ENCODE peak calls at places on chromosomes 7 and 10, in five cellular contexts. Z is HepG2, R is K562, F is GM12892, S is H1. E is an unnamed sample.

GRCh38 chr10:88117227-88117626 is 253.8 kb downstream of the PTEN start:
- DNase-seq in R (no peak), S (no peak), Z (no peak), F (no peak), E (no peak)

GRCh38 chr10:43140414-43140813 is 2.2 kb downstream of the CSGALNACT2 start:
- DNase-seq in Z (peak), R (no peak), S (no peak), F (no peak), E (no peak)

GRCh38 chr7:106064836-106065559 is 47.1 kb downstream of the SYPL1 start:
- DNase-seq in F (no peak), R (peak), Z (peak), S (no peak), E (no peak)

GRCh38 chr7:2794836-2795636 is 49.1 kb downstream of the GNA12 start:
- DNase-seq in R (no peak), S (no peak), Z (no peak), F (no peak), E (no peak)

GRCh38 chr10:132369636-132370185 is 27.3 kb upstream of the PWWP2B start:
- DNase-seq in Z (no peak), R (no peak), S (no peak), F (no peak), E (no peak)

GRCh38 chr10:1107679-1108078 is 51.5 kb downstream of the WDR37 start:
- DNase-seq in F (no peak), R (no peak), S (no peak), Z (no peak), E (no peak)

GRCh38 chr7:102119213-102119651 is 167.4 kb upstream of the SH2B2 start:
- DNase-seq in S (no peak), F (no peak), R (no peak), Z (peak), E (no peak)

GRCh38 chr7:2982831-2983230 is 60.8 kb downstream of the CARD11 start:
- DNase-seq in S (no peak), F (no peak), Z (no peak), R (no peak), E (no peak)

GRCh38 chr10:123637326-123637880 is 28.8 kb upstream of the GPR26 start:
- DNase-seq in Z (no peak), S (no peak), F (no peak), R (no peak), E (no peak)

GRCh38 chr7:24700446-24701044 is 56.7 kb downstream of the GSDME start:
- DNase-seq in R (no peak), Z (no peak), S (no peak), F (no peak), E (no peak)

GRCh38 chr7:118152632-118153031 is 31.3 kb upstream of the LSM8 start:
- DNase-seq in S (no peak), Z (no peak), R (no peak), F (no peak), E (no peak)

GRCh38 chr10:73590881-73591577 is at the start of gene USP54:
- DNase-seq in F (no peak), Z (peak), R (peak), S (peak), E (no peak)

GRCh38 chr7:155309021-155309338 is 11.3 kb downstream of the INSIG1 start:
- DNase-seq in Z (no peak), R (no peak), S (no peak), F (no peak), E (no peak)

GRCh38 chr7:155303897-155304296 is 6.2 kb downstream of the INSIG1 start:
- DNase-seq in S (no peak), Z (no peak), R (no peak), F (no peak), E (no peak)

GRCh38 chr7:155305251-155305904 is 7.7 kb downstream of the INSIG1 start:
- DNase-seq in R (no peak), Z (no peak), S (no peak), F (no peak), E (no peak)

GRCh38 chr7:155308330-155309020 is 10.8 kb downstream of the INSIG1 start:
- DNase-seq in S (no peak), F (no peak), R (no peak), Z (no peak), E (no peak)

GRCh38 chr7:155306677-155307470 is 9.2 kb downstream of the INSIG1 start:
- DNase-seq in R (no peak), S (no peak), Z (no peak), F (no peak), E (no peak)
- TF ChIP-seq TAF1 in R (no peak), S (no peak), Z (no peak), F (no peak), E (no peak)

DNA sequence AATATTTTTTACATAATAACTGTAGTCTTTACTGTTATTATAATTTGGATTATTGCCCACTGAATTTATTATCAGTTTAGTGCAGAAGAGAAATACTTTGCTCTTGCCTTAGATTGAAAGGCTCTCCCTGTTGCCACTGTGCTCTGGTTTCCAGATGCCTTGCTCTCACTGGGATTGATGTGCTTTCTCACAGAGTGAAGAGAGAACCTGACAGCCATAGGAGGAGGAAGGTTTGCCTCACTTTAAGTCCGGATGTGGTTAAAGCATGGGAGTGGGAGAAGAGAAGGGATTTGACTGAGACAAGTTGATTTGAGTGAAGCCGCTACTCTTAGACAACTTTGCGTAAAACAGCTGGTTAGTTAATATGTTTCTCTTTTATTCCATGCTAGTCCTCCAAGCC is 68.2 kb upstream of the RPA3 start:
- DNase-seq in Z (no peak), F (no peak), R (no peak), S (no peak), E (no peak)
- TF ChIP-seq POLR2AphosphoS5 in Z (no peak), F (no peak), R (no peak), S (no peak), E (no peak)

DNA sequence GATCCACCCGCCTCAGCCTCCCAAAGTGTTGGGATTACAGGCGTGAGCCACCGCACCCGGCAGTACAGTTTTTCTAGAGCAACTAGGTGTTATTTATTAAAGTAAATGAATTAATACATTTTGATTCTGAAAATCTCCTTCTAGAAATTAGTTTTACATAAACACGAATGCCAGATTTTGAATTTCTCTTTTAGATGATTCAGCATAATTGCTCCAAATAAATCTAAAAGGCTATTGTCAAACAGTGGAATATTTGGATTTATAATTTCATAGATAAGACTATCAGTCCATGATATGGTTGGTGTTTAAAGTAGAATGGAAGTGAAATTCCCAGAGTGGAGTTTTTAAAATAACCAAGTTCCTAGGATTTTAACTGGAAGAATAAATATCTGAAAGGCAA is 1.5 kb upstream of the PHF14 start:
- DNase-seq in F (no peak), R (no peak), S (no peak), Z (no peak), E (no peak)
- TF ChIP-seq TAF1 in F (no peak), R (no peak), S (no peak), Z (no peak), E (no peak)

GRCh38 chr10:93463723-93464511 is 18.2 kb downstream of the MYOF start:
- DNase-seq in Z (no peak), R (no peak), S (no peak), F (no peak), E (no peak)

GRCh38 chr10:93464826-93465388 is 17.2 kb downstream of the MYOF start:
- DNase-seq in F (no peak), R (no peak), S (no peak), Z (no peak), E (no peak)

GRCh38 chr10:93468532-93469213 is 13.5 kb downstream of the MYOF start:
- DNase-seq in R (no peak), F (no peak), S (no peak), Z (peak), E (no peak)

GRCh38 chr10:93462881-93463280 is 19.3 kb downstream of the MYOF start:
- DNase-seq in R (no peak), Z (no peak), F (no peak), S (no peak), E (no peak)

GRCh38 chr10:93465806-93466675 is 16.1 kb downstream of the MYOF start:
- DNase-seq in S (no peak), Z (peak), F (no peak), R (peak), E (no peak)
- TF ChIP-seq POLR2AphosphoS5 in S (no peak), Z (no peak), F (no peak), R (no peak), E (no peak)

GRCh38 chr10:48607356-48608278 is 2.7 kb upstream of the ARHGAP22 start:
- DNase-seq in R (no peak), S (no peak), F (no peak), Z (no peak), E (no peak)

GRCh38 chr10:48605264-48605615 is 367 bp upstream of the ARHGAP22 start:
- DNase-seq in R (no peak), F (no peak), S (no peak), Z (no peak), E (no peak)

GRCh38 chr10:48605786-48606529 is 1.1 kb upstream of the ARHGAP22 start:
- DNase-seq in Z (no peak), R (no peak), S (no peak), F (no peak), E (no peak)

GRCh38 chr10:48608279-48608681 is 3.4 kb upstream of the ARHGAP22 start:
- DNase-seq in F (peak), S (peak), Z (peak), R (peak), E (peak)

DNA sequence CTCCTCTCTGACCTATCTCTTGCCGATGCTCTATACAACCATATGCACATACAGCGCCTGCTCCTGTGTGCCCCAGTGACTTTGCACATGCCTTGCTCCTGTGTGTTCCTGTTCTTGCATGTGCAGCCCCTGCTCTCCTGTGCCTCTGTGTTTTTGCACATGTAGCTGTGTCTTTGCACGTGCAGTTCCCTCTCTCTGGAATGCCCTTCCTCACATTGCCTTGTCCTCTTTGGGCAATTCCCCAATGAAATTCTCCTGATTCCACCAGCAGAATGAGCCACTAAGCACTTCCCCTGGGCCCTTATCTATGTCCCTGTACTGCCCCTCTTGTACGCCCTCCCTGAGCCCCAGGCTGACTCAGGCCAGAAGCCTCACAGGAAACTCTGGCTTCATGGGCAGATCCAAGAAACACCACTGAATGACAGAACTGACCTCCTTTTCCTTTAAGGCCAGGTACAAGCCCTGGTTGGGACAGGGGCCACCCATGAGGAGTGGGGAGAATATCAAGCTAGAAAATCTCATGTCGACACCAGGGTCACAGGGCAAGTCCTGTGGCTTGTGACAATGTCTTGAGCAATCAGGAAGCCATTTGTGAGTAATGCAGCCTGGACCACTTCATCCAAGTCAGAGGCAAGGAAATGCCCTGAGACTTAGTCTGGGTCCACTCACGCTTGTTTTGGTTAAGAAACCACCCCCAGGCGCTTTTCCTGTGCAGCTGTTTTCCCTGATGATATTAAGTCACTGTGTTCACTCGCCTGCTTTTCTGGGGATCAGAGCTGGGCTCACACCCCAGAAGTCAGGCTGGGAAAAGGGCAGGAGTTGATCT is 1.9 kb upstream of the ARHGAP22 start:
- DNase-seq in R (no peak), S (no peak), F (no peak), Z (no peak), E (no peak)
- TF ChIP-seq TAF1 in R (no peak), S (no peak), F (no peak), Z (no peak), E (no peak)

DNA sequence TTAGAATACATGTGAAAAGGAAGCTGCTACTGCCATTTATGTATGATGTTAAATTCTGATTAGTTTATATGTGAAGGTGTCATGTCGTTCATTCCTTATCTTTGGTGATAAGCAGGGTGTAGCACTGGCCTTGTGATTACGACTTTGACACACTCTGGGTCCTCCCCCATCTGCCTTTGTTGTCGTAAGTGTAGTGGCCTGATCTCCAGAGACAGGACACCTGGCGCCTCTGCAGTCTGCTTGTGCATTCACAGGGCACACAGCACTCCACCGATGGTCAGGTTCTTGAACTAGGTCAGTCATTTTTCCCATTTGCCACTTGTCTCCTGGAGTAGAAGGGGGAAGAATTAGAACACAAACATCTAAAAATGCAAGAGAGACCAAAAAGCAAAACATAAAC is 186.0 kb downstream of the PRKCQ start:
- DNase-seq in S (no peak), R (no peak), F (no peak), Z (no peak), E (no peak)
- TF ChIP-seq POLR2AphosphoS5 in S (no peak), R (no peak), F (no peak), Z (no peak), E (no peak)

DNA sequence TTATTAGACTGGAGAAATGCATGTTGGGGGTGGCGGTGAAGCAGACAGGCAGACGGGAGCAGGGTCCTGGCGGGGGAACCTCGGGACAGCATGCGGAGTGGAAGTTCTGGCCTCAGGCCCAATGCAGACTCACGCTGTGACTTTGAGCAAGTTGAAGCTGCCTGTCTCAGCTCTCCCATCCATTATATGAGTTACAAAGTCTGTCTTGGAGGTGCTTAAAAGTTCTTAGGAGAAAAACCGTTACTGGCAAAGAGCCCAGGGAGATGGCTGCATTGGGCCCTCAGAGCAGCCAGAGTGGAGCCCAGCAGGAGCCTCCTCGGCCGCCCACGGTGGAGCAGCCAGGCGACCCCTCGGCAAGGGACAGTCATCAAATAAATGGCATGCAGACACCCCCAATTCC is 509.5 kb downstream of the PLXNA4 start:
- DNase-seq in F (no peak), S (no peak), R (no peak), Z (no peak), E (no peak)
- TF ChIP-seq TAF1 in F (no peak), S (no peak), R (no peak), Z (no peak), E (no peak)

DNA sequence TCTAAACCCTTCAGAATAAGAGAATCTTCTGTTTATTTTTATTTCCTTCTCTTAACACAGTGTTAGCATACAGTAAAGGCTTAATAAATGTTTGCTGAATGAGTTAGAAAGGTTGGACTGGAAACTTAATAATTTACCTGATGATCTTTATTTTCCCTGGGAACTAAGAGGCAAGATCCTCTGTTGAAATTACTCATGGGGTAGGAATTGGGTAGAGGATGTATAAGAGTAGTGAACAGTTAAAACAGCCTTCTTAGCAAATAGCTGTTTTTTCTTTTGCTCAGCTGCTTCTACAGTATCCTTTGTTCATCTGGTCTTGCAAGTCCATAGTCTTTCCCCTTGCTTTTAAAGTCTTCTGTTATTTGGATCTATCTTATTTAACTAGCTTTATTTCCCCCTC is 80.0 kb downstream of the AKAP9 start:
- DNase-seq in Z (no peak), S (no peak), R (no peak), F (no peak), E (no peak)
- TF ChIP-seq POLR2AphosphoS5 in Z (no peak), S (no peak), R (no peak), F (no peak), E (no peak)

GRCh38 chr7:55537458-55537825 is 34.9 kb downstream of the VOPP1 start:
- DNase-seq in F (no peak), Z (no peak), S (no peak), R (no peak), E (no peak)

GRCh38 chr7:55538538-55538937 is 33.8 kb downstream of the VOPP1 start:
- DNase-seq in S (no peak), R (no peak), F (no peak), Z (no peak), E (no peak)

GRCh38 chr7:55534916-55535636 is 37.2 kb downstream of the VOPP1 start:
- DNase-seq in S (no peak), Z (peak), R (no peak), F (no peak), E (no peak)

GRCh38 chr7:55535637-55536016 is 36.7 kb downstream of the VOPP1 start:
- DNase-seq in Z (no peak), S (no peak), R (no peak), F (no peak), E (no peak)

GRCh38 chr7:55536619-55537457 is 35.5 kb downstream of the VOPP1 start:
- DNase-seq in R (no peak), Z (no peak), F (no peak), S (no peak), E (no peak)
- TF ChIP-seq TAF1 in R (no peak), Z (no peak), F (no peak), S (no peak), E (no peak)

GRCh38 chr7:77426052-77426404 is 9.9 kb upstream of the GSAP start:
- DNase-seq in F (no peak), S (no peak), Z (no peak), R (no peak), E (no peak)

GRCh38 chr7:77427996-77428603 is 12.0 kb upstream of the GSAP start:
- DNase-seq in Z (no peak), S (no peak), F (no peak), R (no peak), E (no peak)

GRCh38 chr7:77426521-77427051 is 10.4 kb upstream of the GSAP start:
- DNase-seq in F (no peak), R (no peak), S (no peak), Z (no peak), E (no peak)

GRCh38 chr7:77430927-77431326 is 14.8 kb upstream of the GSAP start:
- DNase-seq in F (no peak), S (no peak), R (no peak), Z (no peak), E (no peak)

DNA sequence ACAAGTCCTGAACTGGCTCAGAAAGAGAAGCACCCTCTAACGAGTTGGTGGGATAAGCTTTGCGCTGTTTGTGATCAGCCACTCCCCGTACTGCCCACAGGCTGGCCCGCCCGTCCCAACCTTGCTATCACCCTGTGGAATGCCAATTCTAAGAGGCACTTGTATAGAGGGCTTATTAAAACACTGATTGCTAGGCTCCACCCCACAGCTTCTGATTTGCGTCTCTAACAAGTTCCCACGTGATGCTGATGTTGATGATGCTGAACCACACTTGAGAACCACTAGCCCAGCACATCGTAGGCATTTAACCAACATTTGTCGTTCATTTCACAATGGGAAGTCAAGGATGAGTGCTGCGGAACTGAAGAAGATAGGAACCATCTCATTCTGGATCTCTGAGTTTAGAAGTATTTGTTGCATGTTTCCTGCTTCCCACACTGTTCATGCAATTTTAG is 12.7 kb upstream of the GSAP start:
- DNase-seq in R (no peak), Z (no peak), S (no peak), F (no peak), E (no peak)
- TF ChIP-seq POLR2AphosphoS5 in R (no peak), Z (no peak), S (no peak), F (no peak), E (no peak)